ENCODE peak calls at places on chromosomes 5 and 9, in eight cellular contexts. A is kidney tubule cell; X is GM10248; R is activated T-cell treated with anti-CD3 and anti-CD28 coated beads, Interleukin-2, amount 50 U/mL, for 48 hours; M is iPS-NIHi11; P is type B pancreatic cell; B is brain microvascular endothelial cell; W is CD4-positive, alpha-beta T cell. L is an unnamed sample.

GRCh38 chr5:1135696-1136525 is 24.0 kb upstream of the SLC12A7 start:
- DNase-seq in A (no peak), X (no peak), R (no peak), M (no peak), P (no peak), B (no peak), W (no peak), L (no peak)

GRCh38 chr9:115595951-115596742 is 478.2 kb upstream of the TNC start:
- DNase-seq in A (no peak), X (no peak), R (no peak), M (no peak), P (no peak), B (peak), W (no peak), L (no peak)

GRCh38 chr5:162272417-162272816 is 204.8 kb downstream of the GABRG2 start:
- DNase-seq in A (no peak), X (no peak), R (no peak), M (no peak), P (no peak), B (no peak), W (no peak), L (no peak)

GRCh38 chr5:132238901-132239500 is 11.3 kb upstream of the P4HA2 start:
- DNase-seq in A (no peak), X (no peak), R (peak), M (no peak), P (no peak), B (no peak), W (no peak), L (no peak)

GRCh38 chr5:87195104-87195581 is 72.5 kb upstream of the RASA1 start:
- DNase-seq in A (peak), X (peak), R (no peak), M (no peak), P (no peak), B (peak), W (no peak), L (peak)

GRCh38 chr5:178740181-178740557 is 9.7 kb upstream of the ZNF354A start:
- DNase-seq in A (no peak), X (no peak), R (no peak), M (no peak), P (no peak), B (no peak), W (no peak), L (no peak)

GRCh38 chr5:78547731-78548189 is 100.8 kb downstream of the LHFPL2 start:
- DNase-seq in A (no peak), X (no peak), R (no peak), M (no peak), P (no peak), B (peak), W (no peak), L (no peak)

GRCh38 chr5:62795912-62796311 is 217.3 kb downstream of the LRRC70 start:
- DNase-seq in A (no peak), X (no peak), R (no peak), M (no peak), P (no peak), B (no peak), W (no peak), L (no peak)

GRCh38 chr5:112878760-112879159 is 17.7 kb downstream of the SRP19 start:
- DNase-seq in A (peak), X (peak), R (peak), M (no peak), P (no peak), B (no peak), W (peak), L (no peak)

L was measured in GM06990.